ENCODE peak calls at places on chromosomes 6 and 20, in six cellular contexts. T is stimulated activated CD4-positive, alpha-beta T cell treated with anti-CD3 and anti-CD28 coated beads, Interleukin-2, amount 100 ng/mL, for 4 hours; D is astrocyte of the spinal cord; W is activated T-cell treated with anti-CD3 and anti-CD28 coated beads for 1 hour; E is IMR-90; F is HFF-Myc. B is an unnamed sample.
A peak's percentile ranks its signal among the peaks of the same experiment; 100 is the strongest.

GRCh38 chr6:21500894-21501293 is 92.7 kb upstream of the SOX4 start:
- DNase-seq in W (no peak), F (no peak), E (no peak), T (no peak), D (no peak), B (no peak)

GRCh38 chr6:27230758-27231111 is 16.8 kb upstream of the PRSS16 start:
- DNase-seq in D (no peak), W (no peak), E (no peak), T (no peak), F (no peak), B (no peak)

GRCh38 chr6:28205879-28206278 is 19.2 kb upstream of the ZSCAN9 start:
- DNase-seq in W (no peak), T (no peak), D (no peak), F (no peak), E (no peak), B (no peak)

GRCh38 chr6:108559097-108559883 is 1.4 kb upstream of the FOXO3 start:
- DNase-seq in F (no peak), T (peak; percentile 82), W (peak; percentile 82), E (peak; percentile 84), D (peak; percentile 85), B (peak; percentile 84)

GRCh38 chr6:155505560-155505959 is 49.9 kb upstream of the NOX3 start:
- DNase-seq in E (no peak), D (no peak), W (no peak), F (no peak), T (no peak), B (no peak)

GRCh38 chr6:158772851-158773371 is 46.3 kb downstream of the EZR start:
- DNase-seq in T (no peak), W (no peak), D (peak; percentile 26), E (no peak), F (no peak), B (no peak)

GRCh38 chr20:63413963-63414684 is 53.0 kb upstream of the CHRNA4 start:
- DNase-seq in T (no peak), F (no peak), D (no peak), E (no peak), W (no peak), B (no peak)

GRCh38 chr6:169239181-169239580 is 14.5 kb downstream of the THBS2 start:
- DNase-seq in W (no peak), F (no peak), D (no peak), T (no peak), E (no peak), B (no peak)

GRCh38 chr6:110085285-110085684 is 94.2 kb downstream of the WASF1 start:
- DNase-seq in W (no peak), F (no peak), D (no peak), T (no peak), E (no peak), B (no peak)

GRCh38 chr20:47392015-47392720 is 35.7 kb upstream of the ZMYND8 start:
- DNase-seq in E (peak; percentile 97), D (peak; percentile 89), F (peak; percentile 99), T (no peak), W (no peak), B (no peak)

GRCh38 chr6:11162262-11162661 is 50.7 kb upstream of the ERVFRD-1 start:
- DNase-seq in E (no peak), F (no peak), T (no peak), W (no peak), D (no peak), B (no peak)

GRCh38 chr6:128731249-128732165 is 151.4 kb upstream of the LAMA2 start:
- DNase-seq in F (peak; percentile 66), D (peak; percentile 71), E (peak; percentile 66), T (no peak), W (no peak), B (no peak)

GRCh38 chr6:84280030-84280429 is 52.6 kb upstream of the CEP162 start:
- DNase-seq in W (no peak), T (no peak), E (peak; percentile 23), D (no peak), F (no peak), B (no peak)

GRCh38 chr6:120056085-120056484 is 706.5 kb upstream of the MAN1A1 start:
- DNase-seq in E (no peak), W (no peak), T (no peak), D (no peak), F (no peak), B (no peak)

GRCh38 chr6:148451690-148452089 is 109.1 kb downstream of the SASH1 start:
- DNase-seq in T (no peak), E (no peak), F (no peak), D (no peak), W (no peak), B (no peak)

GRCh38 chr6:121912905-121913304 is 477.5 kb downstream of the GJA1 start:
- DNase-seq in E (no peak), T (no peak), W (no peak), D (no peak), F (no peak), B (no peak)

GRCh38 chr6:56148488-56149190 is 98.7 kb downstream of the COL21A1 start:
- DNase-seq in D (peak; percentile 47), W (no peak), E (peak; percentile 18), F (no peak), T (no peak), B (no peak)

GRCh38 chr20:38143646-38144554 is 21.2 kb downstream of the TGM2 start:
- DNase-seq in E (peak; percentile 95), W (no peak), D (peak; percentile 84), F (no peak), T (no peak), B (no peak)

GRCh38 chr6:137261393-137262154 is 42.4 kb upstream of the IFNGR1 start:
- DNase-seq in D (peak; percentile 70), W (no peak), E (peak; percentile 54), F (no peak), T (no peak), B (no peak)

GRCh38 chr6:136950436-136950835 is 28.3 kb downstream of the SLC35D3 start:
- DNase-seq in W (no peak), E (peak; percentile 17), F (no peak), D (no peak), T (no peak), B (no peak)

GRCh38 chr20:32285621-32286334 is 8.3 kb downstream of the KIF3B start:
- DNase-seq in T (no peak), E (peak; percentile 10), F (peak; percentile 7), D (no peak), W (no peak), B (peak; percentile 19)

GRCh38 chr6:124487778-124488431 is 474.3 kb upstream of the RNF217 start:
- DNase-seq in F (peak; percentile 1), W (no peak), E (peak; percentile 6), D (peak; percentile 85), T (no peak), B (no peak)

GRCh38 chr6:33061987-33062386 is 11.5 kb downstream of the HLA-DPA1 start:
- DNase-seq in T (no peak), W (no peak), D (no peak), E (peak; percentile 25), F (no peak), B (no peak)

GRCh38 chr6:23561732-23562131 is 564.3 kb upstream of the NRSN1 start:
- DNase-seq in T (no peak), E (no peak), D (no peak), W (no peak), F (no peak), B (no peak)

GRCh38 chr6:68634503-68635411 is at the start of gene ADGRB3:
- DNase-seq in F (no peak), W (no peak), T (no peak), D (peak; percentile 79), E (peak; percentile 47), B (no peak)

GRCh38 chr6:31267504-31268371 is 4.2 kb downstream of the HLA-C start:
- DNase-seq in D (no peak), W (no peak), E (no peak), T (no peak), F (no peak), B (no peak)

GRCh38 chr6:153003294-153003645 is 761 bp upstream of the MTRF1L start:
- DNase-seq in E (peak; percentile 20), T (no peak), W (no peak), D (no peak), F (no peak), B (no peak)

GRCh38 chr20:11366660-11367059 is 551.0 kb upstream of the BTBD3 start:
- DNase-seq in E (peak; percentile 96), D (peak; percentile 78), F (no peak), W (no peak), T (no peak), B (no peak)

GRCh38 chr6:73558624-73559398 is 38.0 kb upstream of the EEF1A1 start:
- DNase-seq in F (no peak), E (no peak), D (no peak), T (no peak), W (no peak), B (no peak)

GRCh38 chr6:158471339-158471738 is 88.6 kb upstream of the TMEM181 start:
- DNase-seq in F (no peak), W (no peak), E (no peak), D (no peak), T (no peak), B (no peak)

GRCh38 chr6:152330984-152331383 is 306.2 kb downstream of the SYNE1 start:
- DNase-seq in T (no peak), E (no peak), D (no peak), W (no peak), F (no peak), B (no peak)

GRCh38 chr6:112367655-112368054 is 20.5 kb downstream of the RFPL4B start:
- DNase-seq in E (no peak), F (no peak), W (no peak), D (no peak), T (no peak), B (no peak)

GRCh38 chr6:17311595-17312311 is 30.6 kb downstream of the RBM24 start:
- DNase-seq in D (peak; percentile 47), T (no peak), E (peak; percentile 71), W (no peak), F (no peak), B (no peak)

GRCh38 chr6:42093582-42094329 is 43.4 kb downstream of the TAF8 start:
- DNase-seq in W (no peak), D (no peak), F (no peak), T (no peak), E (no peak), B (no peak)

GRCh38 chr6:109781001-109781400 is 89.9 kb downstream of the FIG4 start:
- DNase-seq in T (no peak), F (no peak), D (no peak), E (no peak), W (no peak), B (no peak)

GRCh38 chr6:169866140-169866534 is 114.7 kb downstream of the ERMARD start:
- DNase-seq in D (no peak), F (no peak), W (no peak), T (no peak), E (no peak), B (no peak)

GRCh38 chr6:51559059-51559458 is 528.4 kb downstream of the PKHD1 start:
- DNase-seq in D (no peak), T (no peak), F (no peak), W (no peak), E (no peak), B (no peak)